ENCODE peak calls at places on chromosome 21, in seven cellular contexts. Q is HL-60, A is choroid plexus epithelial cell, D is upper lobe of right lung, Z is cardiac muscle cell, I is GM13976, O is left lung. K is an unnamed sample.

GRCh38 chr21:46323710-46324389 is at the start of the genes C21orf58 and PCNT:
- DNase-seq in D (peak; percentile 99), A (peak; percentile 99), I (peak; percentile 98), Z (peak; percentile 98), Q (peak; percentile 97), O (peak; percentile 98), K (peak; percentile 97)

GRCh38 chr21:44872568-44873355 is 728 bp downstream of the PTTG1IP start:
- DNase-seq in Q (no peak), A (peak; percentile 46), O (peak; percentile 56), D (peak; percentile 79), I (no peak), Z (peak; percentile 55), K (no peak)

GRCh38 chr21:34313116-34313515 is 50.7 kb upstream of the KCNE2 start:
- DNase-seq in D (no peak), I (no peak), Q (no peak), A (no peak), O (no peak), Z (no peak), K (no peak)

GRCh38 chr21:17727361-17727760 is 91.8 kb downstream of the C21orf91 start:
- DNase-seq in O (no peak), Z (no peak), I (no peak), D (no peak), Q (no peak), A (no peak), K (no peak)

GRCh38 chr21:34261841-34262832 is 101.7 kb upstream of the KCNE2 start:
- DNase-seq in I (no peak), A (no peak), O (no peak), D (no peak), Z (no peak), Q (no peak), K (no peak)

GRCh38 chr21:45069711-45070110 is 4.7 kb upstream of the ADARB1 start:
- DNase-seq in D (no peak), A (no peak), O (no peak), Z (no peak), Q (no peak), I (no peak), K (no peak)

GRCh38 chr21:41972511-41973205 is 18.8 kb upstream of the C2CD2 start:
- DNase-seq in A (no peak), D (no peak), O (no peak), I (peak; percentile 12), Q (no peak), Z (no peak), K (no peak)

GRCh38 chr21:29434081-29434480 is 135.4 kb downstream of the BACH1 start:
- DNase-seq in A (peak; percentile 21), Q (no peak), Z (no peak), I (no peak), D (no peak), O (no peak), K (no peak)

GRCh38 chr21:38269567-38269917 is 12.8 kb downstream of the KCNJ15 start:
- DNase-seq in Z (no peak), A (no peak), I (peak; percentile 45), O (no peak), Q (no peak), D (no peak), K (no peak)
- TF ChIP-seq CTCF in Z (no peak), A (no peak), I (no peak), O (no peak), Q (no peak), D (no peak), K (no peak)

DNA sequence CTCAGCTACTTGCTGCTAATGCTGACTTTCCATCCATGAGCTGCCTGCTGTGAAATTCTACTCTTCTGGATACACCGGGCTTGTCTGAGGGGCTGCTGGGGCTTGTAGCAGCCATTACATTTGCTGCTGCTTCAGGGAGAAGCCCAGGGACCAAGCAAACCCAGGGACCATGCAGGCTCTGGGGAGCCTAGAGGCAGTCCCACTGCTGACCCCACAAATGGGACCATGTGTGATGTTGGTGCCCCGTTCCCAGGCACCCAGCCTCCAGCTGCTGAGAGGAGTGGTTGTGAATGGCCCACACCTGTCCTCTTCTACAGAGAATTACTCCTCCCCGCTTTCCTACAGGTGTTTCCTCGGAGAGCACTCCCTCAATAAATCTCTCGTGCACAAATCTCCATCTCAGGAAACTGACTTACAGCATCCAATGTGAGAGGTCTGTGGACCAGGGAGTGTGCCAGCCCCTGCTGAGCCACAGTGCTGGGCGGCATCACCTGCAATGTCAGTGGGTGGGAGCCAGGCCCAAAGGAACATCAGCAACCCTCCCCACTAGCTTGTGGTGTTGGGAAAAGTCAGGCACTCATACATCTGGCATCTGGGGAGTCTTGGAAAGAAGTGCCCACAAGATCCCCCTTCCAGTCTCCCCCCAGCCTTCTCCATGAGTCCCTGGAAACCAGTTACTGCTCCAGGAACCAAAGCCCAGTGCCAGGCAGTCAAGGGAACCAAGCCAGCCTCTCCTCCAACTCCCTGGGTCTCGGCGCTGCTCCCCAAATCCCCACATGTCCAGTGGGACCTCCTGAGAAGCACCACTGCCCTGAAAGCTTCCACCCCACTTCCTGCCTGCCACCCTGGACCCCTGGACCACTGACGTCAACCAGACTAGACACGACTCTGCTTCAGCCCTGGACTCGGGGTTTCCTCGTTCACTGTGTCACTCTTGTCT is 65.1 kb downstream of the TCP10L start:
- DNase-seq in I (no peak), Q (no peak), Z (no peak), A (no peak), D (no peak), O (no peak), K (no peak)
- TF ChIP-seq CTCF in I (no peak), Q (no peak), Z (no peak), A (no peak), D (no peak), O (no peak), K (no peak)

DNA sequence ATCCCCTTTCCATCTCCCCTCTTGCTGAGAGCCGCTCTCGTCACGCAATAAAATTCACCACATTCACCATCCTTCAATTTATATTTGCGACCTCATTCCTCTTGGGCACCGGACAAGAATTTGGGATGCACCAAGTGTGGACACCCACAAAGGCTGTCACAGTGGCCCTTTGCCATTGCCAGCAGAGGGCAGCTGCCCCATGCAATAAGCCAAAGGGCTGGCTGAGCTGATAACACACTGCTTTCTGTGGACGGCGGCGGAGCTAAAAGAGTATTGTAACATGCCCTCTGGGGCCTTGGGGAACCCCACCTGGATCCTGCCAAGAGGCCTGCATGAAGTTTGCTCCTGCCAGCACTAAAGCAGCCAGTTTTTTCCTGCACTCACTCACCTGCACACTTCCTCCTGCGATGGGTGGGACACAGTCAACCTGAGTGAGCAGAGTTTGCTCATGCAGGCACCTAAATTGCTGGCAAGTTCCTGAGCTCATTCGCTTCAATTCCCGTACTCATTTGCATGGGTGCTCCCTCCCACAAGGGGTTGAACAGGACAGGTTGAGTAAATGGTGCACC is 792.3 kb upstream of the ADAMTS5 start:
- DNase-seq in Z (no peak), O (no peak), I (no peak), Q (peak; percentile 5), A (no peak), D (peak; percentile 66), K (no peak)
- TF ChIP-seq CTCF in Z (peak; percentile 24), O (peak; percentile 20), I (no peak), Q (peak; percentile 10), A (peak; percentile 47), D (peak; percentile 43), K (no peak)

GRCh38 chr21:38333290-38334272 is 76.8 kb downstream of the KCNJ15 start:
- DNase-seq in A (peak; percentile 66), I (no peak), Z (no peak), D (no peak), Q (no peak), O (no peak), K (no peak)
- TF ChIP-seq CTCF in A (peak; percentile 74), I (no peak), Z (peak; percentile 62), D (peak; percentile 29), Q (no peak), O (peak; percentile 12), K (peak; percentile 7)

GRCh38 chr21:37525810-37526209 is 159.2 kb downstream of the DYRK1A start:
- DNase-seq in Z (no peak), Q (no peak), I (no peak), D (no peak), A (peak; percentile 65), O (no peak), K (no peak)
- TF ChIP-seq CTCF in Z (no peak), Q (no peak), I (no peak), D (no peak), A (no peak), O (no peak), K (no peak)

DNA sequence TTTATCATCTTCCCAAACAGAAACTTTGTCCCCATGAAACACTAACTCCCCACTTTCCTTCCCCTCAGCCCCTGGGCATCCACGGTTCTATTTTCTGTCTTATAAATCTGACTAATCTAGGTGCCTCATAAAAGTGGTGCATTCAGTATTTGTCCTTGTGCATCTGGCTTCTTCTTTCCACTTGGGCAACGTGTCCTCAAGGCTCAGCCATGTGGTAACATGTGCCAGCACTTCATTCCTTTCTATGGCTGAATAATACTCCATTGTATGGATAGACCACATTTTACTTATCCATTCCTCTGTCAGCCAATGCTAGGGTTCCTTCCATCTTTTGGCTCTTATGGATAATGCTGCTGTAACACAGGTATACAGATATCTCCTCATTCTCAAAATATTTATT is 305.0 kb upstream of the RUNX1 start:
- DNase-seq in I (no peak), A (no peak), Q (no peak), D (no peak), Z (no peak), O (no peak), K (no peak)
- TF ChIP-seq CTCF in I (no peak), A (no peak), Q (no peak), D (no peak), Z (no peak), O (no peak), K (no peak)

GRCh38 chr21:39690454-39690853 is 54.5 kb upstream of the IGSF5 start:
- DNase-seq in A (no peak), O (no peak), I (no peak), D (no peak), Z (no peak), Q (no peak), K (no peak)
- TF ChIP-seq CTCF in A (no peak), O (no peak), I (no peak), D (no peak), Z (no peak), Q (no peak), K (no peak)